ENCODE peak calls at places on chromosomes 5 and 9, in ten cellular contexts. E, D, P, V, F, J, X, C, U and M are unnamed samples.

GRCh38 chr5:178214160-178214803 is 9.9 kb downstream of the HNRNPAB start:
- DNase-seq in X (no peak), P (no peak), C (no peak), V (no peak), F (no peak), U (peak), E (no peak), D (no peak), J (no peak), M (no peak)

GRCh38 chr9:120625222-120625621 is 45.3 kb upstream of the CDK5RAP2 start:
- DNase-seq in F (no peak), X (no peak), E (no peak), D (no peak), C (peak), J (no peak), V (no peak), U (no peak), P (no peak), M (peak)

GRCh38 chr5:53091304-53091703 is 18.3 kb downstream of the MOCS2 start:
- DNase-seq in F (no peak), P (no peak), J (peak), X (no peak), D (no peak), E (no peak), C (peak), U (no peak), V (no peak), M (no peak)

GRCh38 chr5:773517-774264 is 10.8 kb downstream of the ZDHHC11B start:
- DNase-seq in V (no peak), P (no peak), F (no peak), X (peak), U (peak), E (no peak), J (no peak), C (no peak), D (peak), M (no peak)

GRCh38 chr9:131263701-131264100 is 12.6 kb downstream of the FAM78A start:
- DNase-seq in V (no peak), C (no peak), U (no peak), P (no peak), X (no peak), E (no peak), J (no peak), D (no peak), F (no peak), M (no peak)

GRCh38 chr5:86199287-86199686 is 418.5 kb upstream of the COX7C start:
- DNase-seq in C (no peak), V (no peak), D (no peak), X (no peak), J (no peak), P (no peak), E (no peak), F (no peak), U (no peak), M (no peak)

GRCh38 chr9:35827486-35827885 is 1.0 kb downstream of the FAM221B start:
- DNase-seq in F (no peak), C (no peak), E (no peak), J (no peak), D (no peak), X (no peak), V (no peak), P (no peak), U (no peak), M (no peak)

GRCh38 chr5:32027093-32027716 is 146.9 kb downstream of the GOLPH3 start:
- DNase-seq in P (no peak), D (no peak), U (no peak), J (no peak), F (no peak), V (no peak), C (no peak), E (no peak), X (no peak), M (no peak)

GRCh38 chr5:141821430-141821925 is 56.7 kb downstream of the PCDH1 start:
- DNase-seq in V (no peak), F (no peak), C (peak), J (peak), U (no peak), P (no peak), X (no peak), E (no peak), D (no peak), M (peak)

GRCh38 chr5:124747770-124748686 is 1.6 kb upstream of the ZNF608 start:
- DNase-seq in E (no peak), P (no peak), V (no peak), D (no peak), U (no peak), X (no peak), C (peak), F (no peak), J (peak), M (peak)

GRCh38 chr9:19270421-19270949 is 40.0 kb downstream of the DENND4C start:
- DNase-seq in P (no peak), J (no peak), E (no peak), D (no peak), U (no peak), C (no peak), X (no peak), V (no peak), F (no peak), M (no peak)

GRCh38 chr9:35919212-35920003 is 10.1 kb downstream of the SPAAR start:
- DNase-seq in X (no peak), E (no peak), P (no peak), D (no peak), U (no peak), F (no peak), J (no peak), V (no peak), C (no peak), M (no peak)

GRCh38 chr5:63233906-63234305 is 655.3 kb downstream of the LRRC70 start:
- DNase-seq in E (no peak), U (no peak), D (no peak), X (no peak), V (no peak), F (no peak), J (no peak), P (no peak), C (no peak), M (no peak)

GRCh38 chr9:131633491-131634031 is 88.2 kb downstream of the PRRT1B start:
- DNase-seq in U (no peak), F (no peak), E (no peak), P (no peak), X (no peak), D (no peak), V (no peak), J (no peak), C (peak), M (peak)

GRCh38 chr5:6484446-6484845 is 35.8 kb downstream of the UBE2QL1 start:
- DNase-seq in F (no peak), X (no peak), P (no peak), E (peak), U (no peak), V (no peak), D (no peak), J (no peak), C (no peak), M (no peak)

GRCh38 chr5:123705741-123706140 is 193.8 kb downstream of the CSNK1G3 start:
- DNase-seq in U (no peak), E (no peak), F (no peak), P (no peak), C (no peak), J (no peak), V (no peak), X (no peak), D (no peak), M (no peak)

GRCh38 chr5:72380491-72381274 is 60.5 kb downstream of the PTCD2 start:
- DNase-seq in U (no peak), F (no peak), X (no peak), D (no peak), V (no peak), J (no peak), E (no peak), P (no peak), C (no peak), M (peak)

GRCh38 chr5:455806-456205 is 12.8 kb downstream of the EXOC3 start:
- DNase-seq in D (no peak), V (no peak), E (no peak), P (no peak), C (no peak), U (no peak), J (no peak), F (no peak), X (peak), M (no peak)

GRCh38 chr5:111774525-111774924 is 17.5 kb upstream of the NREP start:
- DNase-seq in F (no peak), C (peak), P (no peak), E (peak), D (no peak), J (peak), X (no peak), V (no peak), U (peak), M (peak)

GRCh38 chr9:7085357-7085756 is 327.6 kb downstream of the KDM4C start:
- DNase-seq in P (no peak), F (no peak), U (no peak), D (no peak), V (no peak), J (no peak), E (no peak), X (no peak), C (no peak), M (no peak)

GRCh38 chr5:137867664-137868063 is at the start of gene MYOT:
- DNase-seq in P (no peak), C (no peak), D (no peak), X (no peak), E (no peak), F (no peak), J (no peak), U (no peak), V (no peak), M (no peak)

GRCh38 chr5:157476699-157477408 is 16.8 kb downstream of the NIPAL4 start:
- DNase-seq in E (peak), D (no peak), F (no peak), X (peak), U (no peak), P (peak), V (no peak), C (peak), J (peak), M (peak)

GRCh38 chr9:23587433-23587832 is 238.6 kb downstream of the ELAVL2 start:
- DNase-seq in X (no peak), U (peak), E (peak), F (no peak), D (peak), P (no peak), J (no peak), C (no peak), V (no peak), M (peak)

GRCh38 chr9:126661521-126662251 is 48.0 kb downstream of the LMX1B start:
- DNase-seq in D (peak), X (no peak), U (no peak), E (no peak), P (no peak), J (no peak), F (no peak), C (peak), V (no peak), M (peak)

GRCh38 chr9:87824886-87825285 is 57.8 kb upstream of the SPATA31E1 start:
- DNase-seq in J (no peak), C (no peak), F (no peak), E (no peak), U (no peak), X (no peak), V (no peak), P (no peak), D (no peak), M (no peak)

GRCh38 chr9:94110821-94111252 is 26.6 kb downstream of the PTPDC1 start:
- DNase-seq in J (no peak), P (no peak), X (no peak), D (no peak), E (no peak), C (no peak), F (no peak), U (no peak), V (no peak), M (no peak)

GRCh38 chr9:137077758-137078693 is 709 bp downstream of the UAP1L1 start:
- DNase-seq in V (no peak), C (no peak), F (no peak), X (peak), D (no peak), U (peak), E (no peak), P (peak), J (no peak), M (peak)

GRCh38 chr9:91680129-91680528 is 256.5 kb upstream of the NFIL3 start:
- DNase-seq in C (no peak), J (no peak), D (no peak), V (no peak), U (no peak), X (no peak), E (no peak), P (no peak), F (no peak), M (no peak)

GRCh38 chr5:124797665-124798087 is 51.2 kb upstream of the ZNF608 start:
- DNase-seq in P (no peak), U (no peak), E (no peak), X (no peak), D (no peak), F (no peak), V (no peak), C (no peak), J (no peak), M (no peak)

GRCh38 chr9:99076483-99077171 is 28.3 kb upstream of the TGFBR1 start:
- DNase-seq in D (no peak), E (no peak), F (no peak), U (no peak), C (no peak), P (peak), V (no peak), X (no peak), J (no peak), M (no peak)

GRCh38 chr5:143495124-143495523 is 91.6 kb upstream of the NR3C1 start:
- DNase-seq in C (peak), J (no peak), E (no peak), F (no peak), V (no peak), X (no peak), D (no peak), P (no peak), U (no peak), M (no peak)

DNA sequence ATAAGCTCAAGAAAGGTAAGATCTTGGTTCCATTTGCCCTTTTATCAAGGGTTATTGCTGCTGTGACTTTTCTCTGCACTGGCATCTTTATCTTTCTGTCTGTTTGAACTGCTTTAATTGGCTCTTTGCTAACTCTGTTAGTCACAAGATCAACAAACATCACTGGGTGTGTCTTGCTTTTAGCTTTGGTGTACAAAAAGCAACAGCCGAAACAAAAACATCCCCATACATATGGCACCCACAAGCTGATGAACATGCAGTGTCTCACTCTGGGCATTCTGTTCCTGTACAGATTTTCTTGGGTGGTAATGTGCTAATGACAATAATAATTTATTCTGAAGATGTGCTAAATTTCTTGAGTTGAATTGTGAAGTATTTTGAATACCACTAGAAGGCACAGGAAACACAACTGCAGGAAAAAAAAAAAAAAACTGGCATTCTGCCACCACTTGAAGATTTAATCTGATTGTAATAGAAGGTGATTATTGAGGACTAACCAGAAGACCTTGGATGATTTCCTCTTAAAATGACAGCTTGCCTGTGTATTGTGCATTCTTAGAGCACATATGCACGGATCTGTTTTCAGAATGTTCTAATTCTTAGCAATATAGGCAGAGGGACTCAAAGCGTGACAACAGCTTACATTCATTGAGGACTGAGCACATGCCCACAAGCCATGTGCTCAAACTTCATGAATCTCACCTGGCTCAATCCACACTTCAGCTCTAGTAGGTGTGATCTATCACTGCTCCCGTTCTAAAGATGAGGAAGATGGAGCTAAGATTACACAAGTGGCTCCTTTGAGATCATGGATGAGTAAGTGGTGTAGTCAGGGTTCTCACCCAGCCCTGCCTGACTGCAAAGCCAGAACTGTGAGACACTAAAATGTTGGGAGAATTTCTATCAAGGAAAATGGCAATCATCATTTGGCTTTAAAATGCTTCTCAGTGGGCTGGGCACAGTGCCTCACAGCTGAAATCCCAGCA is 96.4 kb downstream of the EBF1 start:
- DNase-seq in X (no peak), F (peak), E (no peak), J (peak), P (peak), U (no peak), V (no peak), C (peak), D (no peak), M (no peak)
- H3K27ac ChIP-seq in X (no peak), F (no peak), E (no peak), J (no peak), P (no peak), U (no peak), V (peak), C (no peak), D (no peak), M (no peak)

GRCh38 chr5:95426227-95426626 is 35.1 kb downstream of the FAM81B start:
- DNase-seq in F (no peak), X (no peak), C (no peak), E (no peak), P (no peak), V (no peak), U (no peak), D (no peak), J (no peak), M (no peak)

GRCh38 chr5:95424016-95424415 is 32.9 kb downstream of the FAM81B start:
- DNase-seq in V (no peak), P (no peak), E (no peak), D (no peak), X (no peak), J (no peak), C (no peak), U (no peak), F (no peak), M (no peak)

GRCh38 chr5:95424526-95424925 is 33.4 kb downstream of the FAM81B start:
- DNase-seq in X (no peak), D (no peak), U (no peak), E (no peak), P (no peak), J (no peak), C (no peak), V (no peak), F (no peak), M (no peak)

GRCh38 chr5:95417971-95418370 is 26.8 kb downstream of the FAM81B start:
- DNase-seq in J (no peak), U (no peak), P (no peak), X (no peak), D (no peak), C (no peak), V (no peak), F (peak), E (no peak), M (no peak)

GRCh38 chr5:95422842-95423241 is 31.7 kb downstream of the FAM81B start:
- DNase-seq in J (no peak), P (no peak), X (no peak), C (peak), U (no peak), D (no peak), E (no peak), F (no peak), V (no peak), M (no peak)
- H3K4me3 ChIP-seq in J (no peak), P (no peak), X (no peak), C (no peak), U (no peak), D (no peak), E (no peak), F (no peak), V (no peak), M (no peak)

GRCh38 chr5:149629421-149629820 is 48.1 kb downstream of the ARHGEF37 start:
- DNase-seq in E (no peak), X (no peak), F (no peak), J (no peak), C (no peak), U (no peak), D (no peak), V (no peak), P (no peak), M (no peak)
- H3K27ac ChIP-seq in E (no peak), X (no peak), F (no peak), J (no peak), C (no peak), U (no peak), D (no peak), V (no peak), P (no peak), M (no peak)

GRCh38 chr5:160174780-160175437 is 54.4 kb upstream of the FABP6 start:
- DNase-seq in D (no peak), U (no peak), J (no peak), F (no peak), P (no peak), X (no peak), C (no peak), E (no peak), V (no peak), M (no peak)
- H3K4me3 ChIP-seq in D (no peak), U (no peak), J (no peak), F (no peak), P (no peak), X (no peak), C (peak), E (no peak), V (peak), M (peak)